ENCODE peak calls at places on chromosomes 3 and 15, in five cellular contexts. R is heart right ventricle, J is body of pancreas, U is mucosa of descending colon, F is upper lobe of right lung. B is an unnamed sample.
A peak's percentile ranks its signal among the peaks of the same experiment; 100 is the strongest.

GRCh38 chr15:101025896-101026631 is 106.9 kb downstream of the LRRK1 start:
- DNase-seq in R (peak; percentile 2), J (no peak), U (no peak), F (no peak), B (no peak)

GRCh38 chr3:155753038-155753647 is 8.3 kb upstream of the PLCH1 start:
- DNase-seq in R (no peak), J (peak; percentile 42), U (no peak), F (no peak), B (no peak)

GRCh38 chr15:63071288-63071909 is 28.9 kb downstream of the TPM1 start:
- DNase-seq in R (no peak), J (no peak), U (no peak), F (no peak), B (no peak)

GRCh38 chr3:8540456-8540855 is 38.8 kb downstream of the LMCD1 start:
- DNase-seq in R (no peak), J (no peak), U (no peak), F (no peak), B (no peak)

GRCh38 chr15:67004142-67004541 is 61.3 kb upstream of the SMAD3 start:
- DNase-seq in R (no peak), J (no peak), U (no peak), F (no peak), B (no peak)

GRCh38 chr3:10622456-10622855 is 117.1 kb upstream of the ATP2B2 start:
- DNase-seq in R (no peak), J (no peak), U (no peak), F (peak; percentile 27), B (no peak)

GRCh38 chr15:57675481-57676181 is 30.9 kb upstream of the POLR2M start:
- DNase-seq in R (no peak), J (peak; percentile 25), U (no peak), F (no peak), B (no peak)

GRCh38 chr3:194203482-194204035 is 67.6 kb downstream of the HES1 start:
- DNase-seq in R (no peak), J (no peak), U (no peak), F (no peak), B (no peak)

GRCh38 chr15:99121691-99122410 is 17.0 kb downstream of the SYNM start:
- DNase-seq in R (no peak), J (no peak), U (no peak), F (no peak), B (no peak)

GRCh38 chr3:197511130-197511529 is 44.6 kb downstream of the BDH1 start:
- DNase-seq in R (no peak), J (no peak), U (no peak), F (no peak), B (peak; percentile 15)

GRCh38 chr3:57805674-57806073 is 49.6 kb downstream of the SLMAP start:
- DNase-seq in R (no peak), J (no peak), U (no peak), F (no peak), B (no peak)

GRCh38 chr3:127711021-127711420 is 38.3 kb downstream of the ABTB1 start:
- DNase-seq in R (no peak), J (no peak), U (no peak), F (no peak), B (no peak)

GRCh38 chr3:84980011-84980410 is 21.2 kb downstream of the CADM2 start:
- DNase-seq in R (no peak), J (no peak), U (no peak), F (no peak), B (no peak)

GRCh38 chr3:138314751-138315150 is 14.9 kb downstream of the NME9 start:
- DNase-seq in R (no peak), J (no peak), U (no peak), F (no peak), B (no peak)

GRCh38 chr3:112649478-112649735 is 8.5 kb upstream of the CCDC80 start:
- DNase-seq in R (no peak), J (no peak), U (no peak), F (no peak), B (no peak)

GRCh38 chr15:22786868-22787698 is 639 bp downstream of the NIPA1 start:
- DNase-seq in R (no peak), J (peak; percentile 22), U (peak; percentile 66), F (peak; percentile 74), B (no peak)

GRCh38 chr3:106617276-106617675 is 748.5 kb upstream of the CBLB start:
- DNase-seq in R (no peak), J (no peak), U (no peak), F (no peak), B (no peak)

GRCh38 chr3:61381745-61382392 is 130.6 kb upstream of the FHIT start:
- DNase-seq in R (no peak), J (peak; percentile 23), U (no peak), F (no peak), B (no peak)

GRCh38 chr3:139427283-139428060 is 38.0 kb upstream of the COPB2 start:
- DNase-seq in R (peak; percentile 40), J (peak; percentile 65), U (no peak), F (no peak), B (no peak)

GRCh38 chr15:36156855-36157521 is 422.4 kb upstream of the CDIN1 start:
- DNase-seq in R (no peak), J (peak; percentile 7), U (peak; percentile 35), F (no peak), B (no peak)

GRCh38 chr3:66041116-66041515 is 2.4 kb upstream of the MAGI1 start:
- DNase-seq in R (no peak), J (no peak), U (no peak), F (no peak), B (no peak)

GRCh38 chr3:4994823-4995499 is 15.7 kb downstream of the BHLHE40 start:
- DNase-seq in R (peak; percentile 77), J (peak; percentile 66), U (peak; percentile 66), F (no peak), B (no peak)

GRCh38 chr3:191373327-191373726 is 43.0 kb upstream of the UTS2B start:
- DNase-seq in R (no peak), J (no peak), U (no peak), F (no peak), B (no peak)

GRCh38 chr3:74066456-74066855 is 441.7 kb upstream of the PDZRN3 start:
- DNase-seq in R (no peak), J (no peak), U (no peak), F (no peak), B (no peak)

GRCh38 chr3:106206165-106206564 is 337.4 kb upstream of the CBLB start:
- DNase-seq in R (peak; percentile 15), J (no peak), U (no peak), F (no peak), B (no peak)

GRCh38 chr3:46646700-46647099 is 34.4 kb downstream of the FAM240A start:
- DNase-seq in R (no peak), J (no peak), U (no peak), F (no peak), B (no peak)

GRCh38 chr3:72907851-72908620 is 20.2 kb downstream of the GXYLT2 start:
- DNase-seq in R (peak; percentile 40), J (peak; percentile 25), U (no peak), F (no peak), B (no peak)

GRCh38 chr3:160869825-160870224 is 113.8 kb downstream of the PPM1L start:
- DNase-seq in R (peak; percentile 44), J (peak; percentile 85), U (no peak), F (no peak), B (no peak)

GRCh38 chr15:100768501-100768931 is 111.1 kb upstream of the ALDH1A3 start:
- DNase-seq in R (no peak), J (no peak), U (no peak), F (peak; percentile 27), B (no peak)

GRCh38 chr3:98680723-98681122 is 82.4 kb upstream of the ST3GAL6 start:
- DNase-seq in R (no peak), J (no peak), U (no peak), F (no peak), B (no peak)

GRCh38 chr3:158842946-158843345 is 41.1 kb downstream of the MFSD1 start:
- DNase-seq in R (no peak), J (no peak), U (no peak), F (no peak), B (no peak)
- H3K36me3 ChIP-seq in R (no peaks in the 10 kb centered on the region), J (no peaks in the 10 kb centered on the region), U (no peaks in the 10 kb centered on the region), F (no peaks in the 10 kb centered on the region), B (no peaks in the 10 kb centered on the region)

DNA sequence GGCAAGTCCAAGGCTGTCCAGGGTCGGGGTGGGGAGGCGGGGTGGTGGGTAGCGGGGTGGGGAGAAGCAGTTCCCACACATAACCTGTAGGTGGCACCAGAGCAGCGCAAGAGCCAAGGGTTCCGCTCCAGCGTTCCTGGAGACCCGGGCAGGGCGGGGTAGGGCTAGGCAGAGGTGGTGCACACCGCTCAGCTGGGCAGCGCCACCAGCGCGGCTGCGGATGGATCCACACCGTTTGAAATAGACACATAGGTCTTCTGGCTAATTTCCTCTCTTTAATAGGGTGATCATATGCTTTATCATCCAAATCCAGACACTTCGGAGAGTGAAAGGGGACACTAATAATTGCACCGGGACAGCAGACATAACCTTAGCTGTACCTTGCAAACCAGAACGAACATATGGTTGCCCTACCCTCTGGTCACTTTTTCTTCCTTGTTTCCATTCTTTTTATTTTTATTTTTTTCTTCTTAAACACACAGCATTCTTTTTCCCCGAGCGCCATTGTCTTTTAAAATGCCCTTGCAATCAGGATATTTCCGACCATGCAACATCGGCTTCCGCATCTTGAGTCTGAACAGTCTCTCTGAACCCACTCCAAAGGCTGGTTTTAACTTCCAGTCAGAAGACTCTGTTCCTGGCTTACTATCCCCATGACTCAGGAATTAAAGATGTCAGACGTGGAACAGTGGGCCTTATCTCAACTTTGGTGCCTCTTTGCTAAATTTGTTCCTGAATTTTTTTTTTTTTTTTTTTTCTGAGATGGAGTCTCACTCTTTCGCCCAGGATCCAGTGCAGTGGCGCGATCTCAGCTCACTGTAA is 12.5 kb upstream of the ZSCAN2 start:
- DNase-seq in R (peak; percentile 86), J (peak; percentile 93), U (peak; percentile 90), F (peak; percentile 93), B (peak; percentile 93)
- H3K4me3 ChIP-seq in R (peak overlapping the region; percentile 49), J (no peak overlapping the region), U (no peak overlapping the region), F (peak overlapping the region; percentile 50), B (peak overlapping the region; percentile 43)

GRCh38 chr3:15683253-15683652 is 81.7 kb downstream of the BTD start:
- DNase-seq in R (no peak), J (no peak), U (no peak), F (no peak), B (no peak)

GRCh38 chr3:15690250-15690649 is 88.7 kb downstream of the BTD start:
- DNase-seq in R (no peak), J (no peak), U (no peak), F (no peak), B (no peak)

GRCh38 chr3:15682766-15683165 is 81.2 kb downstream of the BTD start:
- DNase-seq in R (no peak), J (no peak), U (no peak), F (no peak), B (no peak)

GRCh38 chr3:15681668-15682067 is 80.1 kb downstream of the BTD start:
- DNase-seq in R (no peak), J (no peak), U (no peak), F (no peak), B (no peak)

GRCh38 chr3:15685927-15686326 is 84.4 kb downstream of the BTD start:
- DNase-seq in R (no peak), J (no peak), U (no peak), F (no peak), B (no peak)
- H3K36me3 ChIP-seq in R (no peaks in the 10 kb centered on the region), J (peaks cover 31% of the 10 kb centered on the region), U (no peaks in the 10 kb centered on the region), F (peaks cover 65% of the 10 kb centered on the region), B (peaks cover 54% of the 10 kb centered on the region)

GRCh38 chr3:12870942-12871341 is 29.6 kb upstream of the RPL32 start:
- DNase-seq in R (peak; percentile 43), J (peak; percentile 37), U (no peak), F (no peak), B (no peak)
- H3K4me3 ChIP-seq in R (no peak overlapping the region), J (no peak overlapping the region), U (no peak overlapping the region), F (no peak overlapping the region), B (no peak overlapping the region)

B was measured in lower lobe of right lung.